ENCODE peak calls at places on chromosomes 2 and 18, in nine cellular contexts. One of them, this sample, is unnamed.

GRCh38 chr2:159755788-159756187 is 42.2 kb downstream of the CD302 start:
- DNase-seq in endothelial cell: no peak
- DNase-seq in MM.1S: no peak
- DNase-seq in cardiac fibroblast: peak
- DNase-seq in MCF 10A: peak
- DNase-seq in heart left ventricle: no peak
- DNase-seq in LNCaP clone FGC: no peak
- DNase-seq in esophagus muscularis mucosa: no peak
- DNase-seq in GM13977: no peak
- DNase-seq in this sample: no peak

GRCh38 chr2:1773883-1774282 is 29.6 kb upstream of the PXDN start:
- DNase-seq in MM.1S: no peak
- DNase-seq in endothelial cell: no peak
- DNase-seq in LNCaP clone FGC: no peak
- DNase-seq in esophagus muscularis mucosa: no peak
- DNase-seq in GM13977: no peak
- DNase-seq in heart left ventricle: no peak
- DNase-seq in MCF 10A: no peak
- DNase-seq in cardiac fibroblast: no peak
- DNase-seq in this sample: no peak

GRCh38 chr18:61352611-61353010 is 19.4 kb downstream of the CDH20 start:
- DNase-seq in heart left ventricle: no peak
- DNase-seq in esophagus muscularis mucosa: no peak
- DNase-seq in cardiac fibroblast: peak
- DNase-seq in GM13977: no peak
- DNase-seq in LNCaP clone FGC: no peak
- DNase-seq in endothelial cell: no peak
- DNase-seq in MM.1S: no peak
- DNase-seq in MCF 10A: no peak
- DNase-seq in this sample: no peak

GRCh38 chr2:163266772-163267171 is 428.2 kb upstream of the KCNH7 start:
- DNase-seq in cardiac fibroblast: peak
- DNase-seq in MCF 10A: peak
- DNase-seq in esophagus muscularis mucosa: no peak
- DNase-seq in LNCaP clone FGC: no peak
- DNase-seq in MM.1S: no peak
- DNase-seq in endothelial cell: no peak
- DNase-seq in GM13977: no peak
- DNase-seq in heart left ventricle: no peak
- DNase-seq in this sample: no peak

GRCh38 chr18:58135806-58136331 is 91.8 kb downstream of the NEDD4L start:
- DNase-seq in cardiac fibroblast: peak
- DNase-seq in GM13977: peak
- DNase-seq in MCF 10A: peak
- DNase-seq in heart left ventricle: peak
- DNase-seq in endothelial cell: peak
- DNase-seq in esophagus muscularis mucosa: no peak
- DNase-seq in LNCaP clone FGC: no peak
- DNase-seq in MM.1S: peak
- DNase-seq in this sample: peak

GRCh38 chr18:75548353-75548752 is 120.8 kb upstream of the SMIM21 start:
- DNase-seq in cardiac fibroblast: peak
- DNase-seq in MM.1S: peak
- DNase-seq in esophagus muscularis mucosa: peak
- DNase-seq in endothelial cell: no peak
- DNase-seq in MCF 10A: peak
- DNase-seq in heart left ventricle: no peak
- DNase-seq in GM13977: no peak
- DNase-seq in LNCaP clone FGC: peak
- DNase-seq in this sample: no peak

GRCh38 chr2:133421516-133422324 is 146.5 kb downstream of the NCKAP5 start:
- DNase-seq in esophagus muscularis mucosa: no peak
- DNase-seq in GM13977: no peak
- DNase-seq in LNCaP clone FGC: no peak
- DNase-seq in cardiac fibroblast: peak
- DNase-seq in MCF 10A: no peak
- DNase-seq in endothelial cell: no peak
- DNase-seq in MM.1S: no peak
- DNase-seq in heart left ventricle: peak
- DNase-seq in this sample: peak

GRCh38 chr2:236070236-236070635 is 98.0 kb downstream of the GBX2 start:
- DNase-seq in MM.1S: no peak
- DNase-seq in cardiac fibroblast: no peak
- DNase-seq in esophagus muscularis mucosa: no peak
- DNase-seq in heart left ventricle: no peak
- DNase-seq in endothelial cell: no peak
- DNase-seq in GM13977: no peak
- DNase-seq in LNCaP clone FGC: no peak
- DNase-seq in MCF 10A: no peak
- DNase-seq in this sample: no peak

GRCh38 chr2:226794751-226795171 is 4.9 kb downstream of the IRS1 start:
- DNase-seq in MM.1S: no peak
- DNase-seq in LNCaP clone FGC: no peak
- DNase-seq in endothelial cell: no peak
- DNase-seq in heart left ventricle: peak
- DNase-seq in cardiac fibroblast: peak
- DNase-seq in MCF 10A: peak
- DNase-seq in esophagus muscularis mucosa: no peak
- DNase-seq in GM13977: no peak
- DNase-seq in this sample: no peak

GRCh38 chr2:157874997-157875719 is 972 bp downstream of the ACVR1 start:
- DNase-seq in esophagus muscularis mucosa: no peak
- DNase-seq in endothelial cell: peak
- DNase-seq in LNCaP clone FGC: no peak
- DNase-seq in MM.1S: peak
- DNase-seq in heart left ventricle: peak
- DNase-seq in MCF 10A: peak
- DNase-seq in GM13977: no peak
- DNase-seq in cardiac fibroblast: peak
- DNase-seq in this sample: no peak

GRCh38 chr18:60599267-60599666 is 226.7 kb upstream of the MC4R start:
- DNase-seq in MM.1S: peak
- DNase-seq in esophagus muscularis mucosa: no peak
- DNase-seq in LNCaP clone FGC: no peak
- DNase-seq in heart left ventricle: no peak
- DNase-seq in endothelial cell: no peak
- DNase-seq in GM13977: no peak
- DNase-seq in MCF 10A: no peak
- DNase-seq in cardiac fibroblast: no peak
- DNase-seq in this sample: peak

GRCh38 chr2:120246546-120247300 is 5.9 kb upstream of the RALB start:
- DNase-seq in esophagus muscularis mucosa: no peak
- DNase-seq in endothelial cell: no peak
- DNase-seq in cardiac fibroblast: no peak
- DNase-seq in MM.1S: no peak
- DNase-seq in heart left ventricle: no peak
- DNase-seq in LNCaP clone FGC: no peak
- DNase-seq in GM13977: no peak
- DNase-seq in MCF 10A: no peak
- DNase-seq in this sample: no peak

GRCh38 chr18:56315363-56315762 is 323.0 kb downstream of the TXNL1 start:
- DNase-seq in GM13977: no peak
- DNase-seq in cardiac fibroblast: peak
- DNase-seq in endothelial cell: no peak
- DNase-seq in MCF 10A: peak
- DNase-seq in esophagus muscularis mucosa: no peak
- DNase-seq in MM.1S: no peak
- DNase-seq in heart left ventricle: no peak
- DNase-seq in LNCaP clone FGC: no peak
- DNase-seq in this sample: no peak

GRCh38 chr2:101828267-101829017 is 130.9 kb downstream of the MAP4K4 start:
- DNase-seq in MM.1S: peak
- DNase-seq in heart left ventricle: no peak
- DNase-seq in esophagus muscularis mucosa: no peak
- DNase-seq in GM13977: no peak
- DNase-seq in LNCaP clone FGC: no peak
- DNase-seq in MCF 10A: no peak
- DNase-seq in cardiac fibroblast: peak
- DNase-seq in endothelial cell: no peak
- DNase-seq in this sample: no peak

GRCh38 chr2:150644298-150645067 is 157.0 kb upstream of the RND3 start:
- DNase-seq in endothelial cell: no peak
- DNase-seq in MM.1S: no peak
- DNase-seq in LNCaP clone FGC: no peak
- DNase-seq in MCF 10A: no peak
- DNase-seq in cardiac fibroblast: peak
- DNase-seq in GM13977: no peak
- DNase-seq in esophagus muscularis mucosa: no peak
- DNase-seq in heart left ventricle: no peak
- DNase-seq in this sample: no peak

GRCh38 chr2:42736598-42737322 is 27.2 kb downstream of the OXER1 start:
- DNase-seq in LNCaP clone FGC: no peak
- DNase-seq in GM13977: no peak
- DNase-seq in endothelial cell: no peak
- DNase-seq in cardiac fibroblast: no peak
- DNase-seq in MM.1S: no peak
- DNase-seq in esophagus muscularis mucosa: peak
- DNase-seq in MCF 10A: no peak
- DNase-seq in heart left ventricle: no peak
- DNase-seq in this sample: no peak

GRCh38 chr2:119389615-119390306 is 23.0 kb downstream of the DBI start:
- DNase-seq in LNCaP clone FGC: peak
- DNase-seq in esophagus muscularis mucosa: no peak
- DNase-seq in heart left ventricle: no peak
- DNase-seq in MCF 10A: peak
- DNase-seq in MM.1S: no peak
- DNase-seq in cardiac fibroblast: peak
- DNase-seq in GM13977: no peak
- DNase-seq in endothelial cell: no peak
- DNase-seq in this sample: no peak

GRCh38 chr2:136106505-136106904 is 11.4 kb downstream of the CXCR4 start:
- DNase-seq in MM.1S: no peak
- DNase-seq in heart left ventricle: no peak
- DNase-seq in LNCaP clone FGC: no peak
- DNase-seq in endothelial cell: no peak
- DNase-seq in MCF 10A: no peak
- DNase-seq in cardiac fibroblast: no peak
- DNase-seq in esophagus muscularis mucosa: no peak
- DNase-seq in GM13977: no peak
- DNase-seq in this sample: no peak
- TF ChIP-seq CTCF in MM.1S: no peak
- TF ChIP-seq CTCF in heart left ventricle: no peak
- TF ChIP-seq CTCF in LNCaP clone FGC: no peak
- TF ChIP-seq CTCF in endothelial cell: no peak
- TF ChIP-seq CTCF in MCF 10A: no peak
- TF ChIP-seq CTCF in cardiac fibroblast: no peak
- TF ChIP-seq CTCF in esophagus muscularis mucosa: no peak
- TF ChIP-seq CTCF in GM13977: no peak
- TF ChIP-seq CTCF in this sample: no peak

GRCh38 chr2:71605781-71606241 is 152.4 kb downstream of the DYSF start:
- DNase-seq in LNCaP clone FGC: no peak
- DNase-seq in MCF 10A: no peak
- DNase-seq in MM.1S: no peak
- DNase-seq in endothelial cell: peak
- DNase-seq in cardiac fibroblast: no peak
- DNase-seq in GM13977: no peak
- DNase-seq in heart left ventricle: peak
- DNase-seq in esophagus muscularis mucosa: peak
- DNase-seq in this sample: no peak
- TF ChIP-seq CTCF in LNCaP clone FGC: no peak
- TF ChIP-seq CTCF in MCF 10A: no peak
- TF ChIP-seq CTCF in MM.1S: no peak
- TF ChIP-seq CTCF in endothelial cell: no peak
- TF ChIP-seq CTCF in cardiac fibroblast: no peak
- TF ChIP-seq CTCF in GM13977: no peak
- TF ChIP-seq CTCF in heart left ventricle: no peak
- TF ChIP-seq CTCF in esophagus muscularis mucosa: no peak
- TF ChIP-seq CTCF in this sample: no peak

GRCh38 chr2:241522477-241522876 is 14.1 kb upstream of the STK25 start:
- DNase-seq in heart left ventricle: no peak
- DNase-seq in cardiac fibroblast: no peak
- DNase-seq in MM.1S: no peak
- DNase-seq in GM13977: no peak
- DNase-seq in endothelial cell: no peak
- DNase-seq in esophagus muscularis mucosa: no peak
- DNase-seq in MCF 10A: no peak
- DNase-seq in LNCaP clone FGC: no peak
- DNase-seq in this sample: no peak
- TF ChIP-seq CTCF in heart left ventricle: no peak
- TF ChIP-seq CTCF in cardiac fibroblast: no peak
- TF ChIP-seq CTCF in MM.1S: no peak
- TF ChIP-seq CTCF in GM13977: no peak
- TF ChIP-seq CTCF in endothelial cell: no peak
- TF ChIP-seq CTCF in esophagus muscularis mucosa: no peak
- TF ChIP-seq CTCF in MCF 10A: no peak
- TF ChIP-seq CTCF in LNCaP clone FGC: no peak
- TF ChIP-seq CTCF in this sample: no peak

DNA sequence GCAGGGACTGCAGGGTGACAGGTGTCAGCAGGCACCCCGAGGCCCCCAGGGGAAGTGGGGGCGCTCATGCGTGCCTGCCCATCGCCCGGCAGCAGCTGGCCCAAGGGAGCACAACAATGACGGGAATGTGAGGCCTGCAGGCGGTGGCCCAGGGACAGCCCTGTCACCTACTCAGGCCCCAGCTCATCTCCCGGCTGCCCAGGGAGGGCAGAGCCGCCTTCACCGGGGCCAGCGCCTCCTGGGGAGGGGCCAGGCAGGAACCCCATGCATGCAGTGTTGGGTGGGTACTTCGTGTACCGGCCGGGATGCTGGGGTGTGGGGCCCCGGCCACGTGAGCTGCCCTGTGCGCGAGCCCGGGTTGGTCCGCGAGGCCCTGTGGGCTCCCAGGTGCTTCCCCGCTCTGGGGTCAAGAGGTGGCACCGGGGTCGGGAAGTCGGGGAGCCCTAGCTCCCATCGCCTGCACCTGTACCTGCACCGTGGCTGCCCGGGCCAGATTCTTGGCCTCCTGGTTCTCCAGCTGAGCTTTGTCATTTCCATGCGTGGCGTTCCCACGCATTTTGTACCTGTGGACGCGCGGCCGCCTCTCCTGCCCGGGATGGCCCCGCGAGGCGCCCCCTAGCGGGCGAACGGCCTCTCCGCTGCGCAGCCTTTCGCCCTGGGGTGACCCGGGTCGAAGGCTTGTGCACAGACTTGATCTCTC is 823 bp downstream of the KLHL30 start:
- DNase-seq in GM13977: peak
- DNase-seq in heart left ventricle: no peak
- DNase-seq in MCF 10A: no peak
- DNase-seq in endothelial cell: peak
- DNase-seq in MM.1S: peak
- DNase-seq in LNCaP clone FGC: no peak
- DNase-seq in esophagus muscularis mucosa: no peak
- DNase-seq in cardiac fibroblast: no peak
- DNase-seq in this sample: peak
- TF ChIP-seq CTCF in GM13977: peak
- TF ChIP-seq CTCF in heart left ventricle: peak
- TF ChIP-seq CTCF in MCF 10A: peak
- TF ChIP-seq CTCF in endothelial cell: peak
- TF ChIP-seq CTCF in MM.1S: peak
- TF ChIP-seq CTCF in LNCaP clone FGC: peak
- TF ChIP-seq CTCF in esophagus muscularis mucosa: peak
- TF ChIP-seq CTCF in cardiac fibroblast: peak
- TF ChIP-seq CTCF in this sample: peak

This sample was measured in GM10248.